ENCODE peak calls at places on chromosomes 11 and 22, in seven cellular contexts. X, F, S, H, A, D and L are unnamed samples. For H3K4me1, the result is how much of the 10 kb centered on the place peaks cover.

GRCh38 chr11:2102883-2103213 is 36.3 kb downstream of the IGF2 start:
- DNase-seq in X (no peak), F (no peak), S (no peak), H (no peak), A (no peak), D (no peak), L (no peak)

GRCh38 chr11:45048313-45048841 is 97.7 kb upstream of the TP53I11 start:
- DNase-seq in X (no peak), F (no peak), S (no peak), H (no peak), A (no peak), D (no peak), L (no peak)

GRCh38 chr11:69683764-69684333 is 8.7 kb upstream of the LTO1 start:
- DNase-seq in X (no peak), F (no peak), S (no peak), H (no peak), A (no peak), D (peak), L (peak)

GRCh38 chr22:24542641-24543040 is 12.3 kb downstream of the GUCD1 start:
- DNase-seq in X (peak), F (no peak), S (peak), H (no peak), A (no peak), D (no peak), L (no peak)

GRCh38 chr11:210122-210802 is 2.8 kb downstream of the RIC8A start:
- DNase-seq in X (no peak), F (peak), S (no peak), H (no peak), A (peak), D (no peak), L (peak)

GRCh38 chr11:37689951-37690350 is 1091.9 kb upstream of the RAG2 start:
- DNase-seq in X (no peak), F (no peak), S (no peak), H (no peak), A (no peak), D (no peak), L (no peak)

GRCh38 chr11:128085276-128085675 is 502.1 kb downstream of the ETS1 start:
- DNase-seq in X (no peak), F (no peak), S (no peak), H (no peak), A (no peak), D (no peak), L (no peak)

GRCh38 chr11:73350908-73351636 is 25.1 kb upstream of the RELT start:
- DNase-seq in X (peak), F (peak), S (peak), H (no peak), A (peak), D (peak), L (peak)

GRCh38 chr11:30710216-30710615 is 124.1 kb upstream of the MPPED2 start:
- DNase-seq in X (no peak), F (no peak), S (no peak), H (no peak), A (no peak), D (no peak), L (no peak)

GRCh38 chr11:133202816-133203215 is 329.5 kb downstream of the OPCML start:
- DNase-seq in X (no peak), F (no peak), S (no peak), H (no peak), A (no peak), D (no peak), L (no peak)

GRCh38 chr22:41585898-41586297 is 3.7 kb downstream of the PMM1 start:
- DNase-seq in X (no peak), F (no peak), S (no peak), H (no peak), A (no peak), D (no peak), L (no peak)

GRCh38 chr22:46413725-46414379 is 78.3 kb downstream of the TRMU start:
- DNase-seq in X (no peak), F (no peak), S (no peak), H (no peak), A (no peak), D (no peak), L (no peak)

GRCh38 chr11:85348945-85349344 is 278.2 kb downstream of the DLG2 start:
- DNase-seq in X (no peak), F (no peak), S (no peak), H (no peak), A (no peak), D (no peak), L (no peak)

GRCh38 chr11:91199866-91200265 is 977.0 kb upstream of the CHORDC1 start:
- DNase-seq in X (no peak), F (no peak), S (no peak), H (no peak), A (no peak), D (peak), L (no peak)

GRCh38 chr11:34327804-34328631 is 29.8 kb downstream of the ABTB2 start:
- DNase-seq in X (peak), F (no peak), S (peak), H (peak), A (peak), D (no peak), L (no peak)

GRCh38 chr11:83982825-83983224 is 696.7 kb upstream of the CCDC90B start:
- DNase-seq in X (no peak), F (no peak), S (no peak), H (no peak), A (no peak), D (no peak), L (no peak)

GRCh38 chr11:33808228-33808828 is 34.0 kb upstream of the FBXO3 start:
- DNase-seq in X (peak), F (peak), S (peak), H (peak), A (peak), D (peak), L (peak)

GRCh38 chr11:37881741-37882140 is 1283.7 kb upstream of the RAG2 start:
- DNase-seq in X (no peak), F (no peak), S (no peak), H (no peak), A (no peak), D (no peak), L (peak)

GRCh38 chr22:22865311-22866072 is 22.1 kb upstream of the IGLL5 start:
- DNase-seq in X (no peak), F (no peak), S (no peak), H (no peak), A (no peak), D (no peak), L (no peak)

GRCh38 chr11:72228229-72228843 is 3.8 kb downstream of the INPPL1 start:
- DNase-seq in X (no peak), F (no peak), S (peak), H (peak), A (no peak), D (no peak), L (peak)

GRCh38 chr22:39446239-39446721 is 10.5 kb upstream of the MGAT3 start:
- DNase-seq in X (no peak), F (no peak), S (no peak), H (no peak), A (no peak), D (peak), L (no peak)

GRCh38 chr22:32325811-32326237 is 31.8 kb upstream of the RFPL3 start:
- DNase-seq in X (no peak), F (no peak), S (no peak), H (no peak), A (no peak), D (no peak), L (no peak)

GRCh38 chr22:17969732-17970131 is 54.6 kb downstream of the MICAL3 start:
- DNase-seq in X (peak), F (peak), S (no peak), H (peak), A (peak), D (no peak), L (peak)
- H3K4me3 ChIP-seq in X (no peak), F (no peak), S (no peak), H (no peak), A (no peak), D (no peak), L (no peak)

DNA sequence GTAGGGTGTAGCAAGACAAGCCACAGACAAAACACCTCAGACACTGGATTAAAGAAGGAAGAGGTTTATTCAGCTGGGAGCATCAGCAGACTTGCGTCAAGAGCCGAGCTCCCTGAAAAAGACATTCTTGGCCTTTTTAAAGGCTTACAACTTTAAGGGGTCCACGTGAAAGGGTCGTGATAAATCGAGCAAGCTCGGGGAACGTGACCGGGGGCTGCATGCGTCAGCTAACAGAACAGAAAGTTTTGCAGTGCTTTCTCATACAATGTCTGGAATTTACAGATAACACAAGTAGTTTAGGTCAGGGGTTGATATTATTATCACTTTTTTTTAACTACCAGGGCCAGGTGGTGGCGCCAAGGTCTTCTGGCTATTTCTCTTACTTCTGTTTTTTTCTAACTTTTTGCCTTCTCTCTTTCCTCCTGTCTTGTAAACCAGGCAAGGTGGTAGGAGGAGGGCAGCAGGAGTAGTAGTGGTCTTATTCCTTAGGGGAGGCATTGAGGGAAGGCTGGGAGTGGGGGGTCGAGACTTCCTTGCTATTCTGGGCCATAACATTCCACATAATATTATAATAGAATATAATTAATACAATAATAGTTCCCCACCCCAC is 631 bp upstream of the ALDH3B1 start:
- DNase-seq in X (no peak), F (peak), S (peak), H (no peak), A (peak), D (no peak), L (peak)
- TF ChIP-seq CTCF in X (no peak), F (peak), S (peak), H (no peak), A (peak), D (no peak), L (peak)

DNA sequence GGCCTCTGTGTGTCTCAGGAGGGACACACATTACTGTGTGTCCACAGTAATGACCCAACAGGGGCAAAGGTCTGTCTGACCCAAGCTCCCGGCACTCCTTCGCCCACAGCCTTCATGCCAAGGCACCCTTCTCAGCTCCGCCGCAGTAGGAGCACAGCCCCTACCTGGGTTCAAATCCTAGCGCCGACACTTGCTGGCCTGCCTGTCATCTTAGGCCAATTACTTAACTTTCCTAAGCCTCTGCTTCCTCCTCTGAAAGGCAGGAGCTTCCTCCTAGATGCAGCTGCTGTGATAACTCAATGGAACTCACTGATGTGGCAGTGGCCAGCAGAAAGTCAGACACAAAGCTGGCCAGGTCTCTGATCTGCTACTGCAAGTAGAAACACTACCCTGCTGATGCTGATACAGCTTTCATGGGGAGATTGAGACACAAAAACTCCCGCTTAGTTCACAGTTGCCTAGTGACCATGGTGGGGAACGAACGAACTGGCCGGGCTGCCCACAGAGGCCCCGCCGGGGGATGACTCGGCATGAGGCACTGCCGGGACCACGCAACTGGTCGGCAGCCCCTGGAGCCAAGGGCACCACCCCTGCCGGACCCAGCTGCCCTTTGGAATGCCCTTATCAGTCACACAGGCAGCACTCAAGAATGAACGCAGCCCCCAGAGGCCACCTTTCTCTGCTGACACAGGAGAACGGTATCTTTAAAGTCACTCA is 8.1 kb downstream of the EHD1 start:
- DNase-seq in X (no peak), F (peak), S (no peak), H (peak), A (peak), D (peak), L (peak)
- H3K4me1 ChIP-seq in X (half or more), F (half or more), S (under half), H (under half), A (under half), D (under half), L (half or more)

GRCh38 chr22:45317551-45318167 is 7.9 kb downstream of the FAM118A start:
- DNase-seq in X (peak), F (no peak), S (no peak), H (peak), A (peak), D (peak), L (peak)
- H3K4me3 ChIP-seq in X (peak), F (no peak), S (no peak), H (no peak), A (no peak), D (no peak), L (peak)